ENCODE peak calls at places on chromosome 17, in six cellular contexts. A is right lobe of liver, U is mesothelial cell of epicardium, J is astrocyte of the spinal cord, R is K562, Z is AG09309. Y is an unnamed sample.

GRCh38 chr17:74450925-74451403 is 15.5 kb upstream of the CD300A start:
- DNase-seq in Z (no peak), U (no peak), J (no peak), R (no peak), A (no peak), Y (no peak)

GRCh38 chr17:81863833-81864768 is 3.8 kb upstream of the P4HB start:
- DNase-seq in A (peak; percentile 60), U (no peak), R (no peak), Z (no peak), J (no peak), Y (no peak)

GRCh38 chr17:4247981-4248388 is 15.8 kb downstream of the ANKFY1 start:
- DNase-seq in U (no peak), A (no peak), J (no peak), Z (no peak), R (no peak), Y (no peak)

GRCh38 chr17:50850640-50851039 is 15.3 kb downstream of the WFIKKN2 start:
- DNase-seq in U (no peak), R (no peak), A (no peak), Z (no peak), J (no peak), Y (no peak)

GRCh38 chr17:43392397-43392796 is 6.4 kb upstream of the ARL4D start:
- DNase-seq in U (no peak), J (no peak), R (no peak), Z (no peak), A (no peak), Y (no peak)

GRCh38 chr17:65463242-65463641 is 98.2 kb downstream of the AXIN2 start:
- DNase-seq in J (peak; percentile 4), Z (no peak), A (no peak), R (no peak), U (no peak), Y (no peak)

GRCh38 chr17:66790476-66791061 is 44.3 kb upstream of the CACNG5 start:
- DNase-seq in J (no peak), A (no peak), U (no peak), Z (no peak), R (no peak), Y (no peak)

GRCh38 chr17:72717676-72718075 is 374.8 kb downstream of the SLC39A11 start:
- DNase-seq in U (no peak), Z (no peak), J (no peak), R (no peak), A (no peak), Y (no peak)

GRCh38 chr17:17119533-17119932 is 77.3 kb downstream of the MPRIP start:
- DNase-seq in R (no peak), U (no peak), Z (no peak), J (peak; percentile 44), A (no peak), Y (no peak)

GRCh38 chr17:2181206-2181983 is 122.2 kb downstream of the SMG6 start:
- DNase-seq in U (no peak), Z (peak; percentile 82), R (no peak), A (no peak), J (peak; percentile 96), Y (no peak)

GRCh38 chr17:2025622-2026309 is 632 bp upstream of the RTN4RL1 start:
- DNase-seq in Z (no peak), R (peak; percentile 54), J (peak; percentile 43), A (peak; percentile 82), U (peak; percentile 78), Y (peak; percentile 79)

GRCh38 chr17:64152428-64153125 is 22.6 kb upstream of the ERN1 start:
- DNase-seq in A (no peak), J (no peak), Z (no peak), U (no peak), R (no peak), Y (no peak)

GRCh38 chr17:58956997-58957724 is 149.5 kb downstream of the TRIM37 start:
- DNase-seq in R (no peak), U (no peak), Z (no peak), A (no peak), J (peak; percentile 67), Y (no peak)

GRCh38 chr17:54426287-54426886 is 474.3 kb upstream of the TOM1L1 start:
- DNase-seq in A (no peak), R (peak; percentile 3), J (no peak), Z (no peak), U (no peak), Y (no peak)

GRCh38 chr17:35372846-35373531 is 432 bp downstream of the SLFN11 start:
- DNase-seq in U (no peak), Z (no peak), R (no peak), J (no peak), A (no peak), Y (no peak)

GRCh38 chr17:76541739-76542450 is 2.1 kb downstream of the PRCD start:
- DNase-seq in Z (no peak), R (no peak), A (no peak), U (no peak), J (no peak), Y (no peak)

GRCh38 chr17:13306310-13306962 is 288.6 kb upstream of the ELAC2 start:
- DNase-seq in A (no peak), Z (peak; percentile 87), J (peak; percentile 84), U (no peak), R (peak; percentile 51), Y (peak; percentile 45)

GRCh38 chr17:64984776-64985521 is 65.7 kb upstream of the LRRC37A3 start:
- DNase-seq in A (peak; percentile 14), R (no peak), Z (no peak), U (no peak), J (no peak), Y (no peak)

GRCh38 chr17:64418506-64419339 is 28.1 kb upstream of the PECAM1 start:
- DNase-seq in J (peak; percentile 61), U (no peak), A (no peak), Z (peak; percentile 31), R (peak; percentile 65), Y (no peak)

GRCh38 chr17:44627513-44627912 is 28.8 kb upstream of the MEIOC start:
- DNase-seq in Z (no peak), A (no peak), J (no peak), R (no peak), U (no peak), Y (no peak)

GRCh38 chr17:44628234-44629188 is 27.8 kb upstream of the MEIOC start:
- DNase-seq in A (no peak), U (no peak), R (no peak), J (peak; percentile 13), Z (no peak), Y (no peak)

DNA sequence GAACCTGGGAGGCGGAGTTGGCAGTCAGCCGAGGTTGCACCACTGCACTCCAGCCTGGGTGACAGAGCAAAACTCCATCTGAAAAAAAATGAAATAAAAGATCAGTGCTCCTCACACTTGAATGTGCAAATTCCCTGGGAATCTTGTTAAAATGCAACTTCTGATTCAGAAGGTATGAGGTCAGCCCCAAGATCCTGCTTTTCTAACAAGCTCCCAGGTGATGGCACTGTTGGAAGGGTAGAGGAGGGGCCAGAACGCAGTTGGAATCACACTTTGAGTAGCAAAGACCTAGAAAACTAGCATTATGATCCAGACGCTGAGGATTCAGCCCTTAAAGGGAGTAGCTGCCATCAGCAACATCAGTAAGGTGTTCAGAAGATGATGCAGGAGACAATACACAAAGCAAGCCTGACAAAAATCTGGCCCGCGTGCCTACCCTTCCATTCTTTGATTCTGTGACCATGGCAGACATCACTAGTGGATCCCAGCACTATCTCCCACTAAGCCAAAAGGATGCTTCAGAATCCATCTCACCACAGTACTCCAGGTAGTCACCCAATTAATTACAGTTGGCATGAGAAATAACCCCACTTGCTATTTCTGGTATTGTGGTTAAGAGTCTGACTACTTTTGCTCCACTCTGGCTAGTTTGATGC is 33.1 kb upstream of the MEIOC start:
- DNase-seq in U (no peak), R (no peak), J (peak; percentile 34), A (no peak), Z (peak; percentile 21), Y (no peak)
- TF ChIP-seq CTCF in U (no peak), R (peak; percentile 34), J (no peak), A (no peak), Z (no peak), Y (peak; percentile 6)

DNA sequence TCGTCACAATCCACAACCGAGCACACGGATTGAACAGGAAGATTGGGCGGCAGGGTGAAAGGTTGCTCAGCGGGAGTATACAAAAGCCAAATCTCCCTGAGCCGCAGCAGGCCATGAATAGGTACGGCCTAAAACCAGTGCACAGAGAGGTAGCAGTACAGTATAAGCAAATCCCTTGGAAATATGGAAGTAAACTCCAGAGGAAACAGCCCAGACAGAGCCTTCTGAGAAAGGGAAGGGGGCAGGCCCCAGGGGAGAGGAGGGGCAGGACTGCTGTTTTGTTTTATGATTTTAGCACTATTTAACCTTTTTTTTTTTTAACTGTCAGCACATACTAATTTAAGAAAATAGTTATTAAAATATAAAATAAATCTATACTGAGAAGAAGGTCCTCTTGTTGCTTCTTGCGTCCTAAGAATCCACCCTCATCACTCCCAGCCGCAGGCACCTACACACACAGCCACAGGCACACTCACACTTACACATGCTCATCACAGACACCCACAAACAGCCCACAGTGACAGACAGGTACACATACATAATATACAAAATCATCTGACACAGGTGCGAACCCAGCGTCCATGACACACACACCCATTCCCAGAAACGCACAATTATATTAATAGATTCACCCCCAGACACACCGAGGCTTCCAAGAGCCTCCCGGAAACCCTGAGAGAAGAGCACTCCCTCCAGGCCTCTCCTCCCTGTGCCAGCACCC is 12.9 kb downstream of the PLXDC1 start:
- DNase-seq in J (peak; percentile 1), Z (no peak), R (no peak), U (no peak), A (no peak), Y (no peak)
- TF ChIP-seq CTCF in J (no peak), Z (no peak), R (no peak), U (no peak), A (no peak), Y (no peak)

GRCh38 chr17:41406205-41406604 is 8.8 kb upstream of the KRT31 start:
- DNase-seq in U (no peak), Z (no peak), J (no peak), R (no peak), A (no peak), Y (no peak)
- TF ChIP-seq CTCF in U (no peak), Z (peak; percentile 14), J (no peak), R (peak; percentile 21), A (no peak), Y (no peak)

DNA sequence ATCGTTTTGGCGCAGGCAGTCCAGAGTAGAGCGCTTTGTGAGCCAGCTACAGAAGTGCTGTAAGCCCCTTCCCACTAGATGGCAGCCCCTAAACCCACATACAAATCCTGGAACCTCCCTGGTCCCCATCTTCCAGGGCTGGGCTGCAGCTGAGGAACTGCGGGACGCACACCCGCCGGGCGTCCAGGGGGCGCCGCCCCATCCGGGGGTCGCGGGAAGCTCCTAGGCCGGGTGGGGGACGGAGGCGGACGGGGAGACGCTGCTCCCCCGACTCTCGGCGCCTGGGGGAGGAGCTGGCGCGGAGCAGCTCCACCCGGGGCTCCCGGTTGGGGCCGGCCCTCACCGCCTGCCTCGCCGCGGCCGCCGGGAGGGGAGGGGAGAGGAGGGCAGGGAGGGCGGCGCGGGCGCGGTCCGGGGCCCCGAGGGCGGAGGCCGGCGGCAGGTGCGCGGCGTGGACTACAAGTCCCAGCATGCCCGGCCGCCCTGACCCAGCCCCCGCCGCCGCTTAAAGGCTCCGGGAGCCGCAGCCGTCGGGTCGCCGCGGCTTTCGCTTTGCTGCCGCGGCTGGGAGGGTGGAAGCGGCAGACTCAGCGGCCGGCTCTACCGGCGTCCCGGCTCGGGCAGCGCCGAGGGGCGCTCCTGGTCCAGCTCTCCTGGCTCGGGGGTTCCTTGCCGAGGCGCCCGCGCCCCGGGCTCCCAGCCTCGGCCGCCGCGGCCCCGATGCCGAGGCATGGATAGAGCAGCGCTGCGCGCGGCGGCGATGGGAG is at the start of gene KSR1:
- DNase-seq in Z (no peak), U (peak; percentile 80), R (peak; percentile 92), J (peak; percentile 76), A (peak; percentile 86), Y (peak; percentile 46)
- TF ChIP-seq CTCF in Z (no peak), U (no peak), R (peak; percentile 54), J (peak; percentile 66), A (peak; percentile 11), Y (peak; percentile 66)

GRCh38 chr17:82913304-82914043 is 73.7 kb upstream of the ZNF750 start:
- DNase-seq in R (peak; percentile 40), J (no peak), A (no peak), U (no peak), Z (no peak), Y (no peak)
- TF ChIP-seq CTCF in R (peak; percentile 73), J (peak; percentile 43), A (peak; percentile 34), U (no peak), Z (no peak), Y (peak; percentile 10)

Y was measured in D721Med.